ENCODE peak calls at places on chromosomes 16 and 17, in four cellular contexts. One of them, this sample, is unnamed.

GRCh38 chr17:63984651-63985386 is 12.1 kb upstream of the SCN4A start:
- DNase-seq in H9: no peak
- DNase-seq in IMR-90: peak
- DNase-seq in H1: no peak
- DNase-seq in this sample: no peak

GRCh38 chr16:10085078-10085798 is 97.0 kb downstream of the GRIN2A start:
- DNase-seq in H9: no peak
- DNase-seq in IMR-90: no peak
- DNase-seq in H1: no peak
- DNase-seq in this sample: no peak

GRCh38 chr17:925846-926245 is 53.7 kb downstream of the NXN start:
- DNase-seq in H9: no peak
- DNase-seq in IMR-90: no peak
- DNase-seq in H1: no peak
- DNase-seq in this sample: no peak

GRCh38 chr16:48950184-48950583 is 331.5 kb downstream of the CBLN1 start:
- DNase-seq in H9: no peak
- DNase-seq in IMR-90: peak
- DNase-seq in H1: no peak
- DNase-seq in this sample: no peak

GRCh38 chr17:77374170-77374936 is 233.6 kb downstream of the SEC14L1 start:
- DNase-seq in H9: peak
- DNase-seq in IMR-90: peak
- DNase-seq in H1: peak
- DNase-seq in this sample: peak

GRCh38 chr17:41049110-41049509 is 2.0 kb upstream of the KRTAP2-1 start:
- DNase-seq in H9: no peak
- DNase-seq in IMR-90: peak
- DNase-seq in H1: no peak
- DNase-seq in this sample: no peak

GRCh38 chr17:54426287-54426886 is 474.3 kb upstream of the TOM1L1 start:
- DNase-seq in H9: no peak
- DNase-seq in IMR-90: no peak
- DNase-seq in H1: no peak
- DNase-seq in this sample: peak

GRCh38 chr17:49932131-49932723 is 36.8 kb upstream of the DLX4 start:
- DNase-seq in H9: no peak
- DNase-seq in IMR-90: no peak
- DNase-seq in H1: no peak
- DNase-seq in this sample: no peak

GRCh38 chr16:57609541-57610401 is 18.7 kb upstream of the ADGRG1 start:
- DNase-seq in H9: peak
- DNase-seq in IMR-90: peak
- DNase-seq in H1: no peak
- DNase-seq in this sample: no peak

GRCh38 chr16:68280160-68280559 is 15.8 kb downstream of the SLC7A6 start:
- DNase-seq in H9: no peak
- DNase-seq in IMR-90: no peak
- DNase-seq in H1: no peak
- DNase-seq in this sample: no peak

GRCh38 chr17:61750656-61751055 is 112.7 kb downstream of the BRIP1 start:
- DNase-seq in H9: no peak
- DNase-seq in IMR-90: no peak
- DNase-seq in H1: no peak
- DNase-seq in this sample: no peak

GRCh38 chr16:89921131-89921698 is 1.9 kb upstream of the TUBB3 start:
- DNase-seq in H9: peak
- DNase-seq in IMR-90: no peak
- DNase-seq in H1: no peak
- DNase-seq in this sample: peak

GRCh38 chr16:62954144-62955032 is 918.1 kb upstream of the CDH8 start:
- DNase-seq in H9: no peak
- DNase-seq in IMR-90: no peak
- DNase-seq in H1: no peak
- DNase-seq in this sample: peak

GRCh38 chr16:48212033-48212432 is 32.1 kb upstream of the LONP2 start:
- DNase-seq in H9: no peak
- DNase-seq in IMR-90: peak
- DNase-seq in H1: no peak
- DNase-seq in this sample: peak

GRCh38 chr17:30780343-30780742 is 44.1 kb downstream of the CRLF3 start:
- DNase-seq in H9: no peak
- DNase-seq in IMR-90: no peak
- DNase-seq in H1: no peak
- DNase-seq in this sample: no peak

GRCh38 chr16:67013823-67014640 is 14.9 kb upstream of the CBFB start:
- DNase-seq in H9: peak
- DNase-seq in IMR-90: peak
- DNase-seq in H1: no peak
- DNase-seq in this sample: peak

GRCh38 chr17:82399030-82399429 is 19.1 kb upstream of the HEXD start:
- DNase-seq in H9: no peak
- DNase-seq in IMR-90: peak
- DNase-seq in H1: no peak
- DNase-seq in this sample: no peak

GRCh38 chr17:80948961-80949450 is 42.6 kb upstream of the CHMP6 start:
- DNase-seq in H9: no peak
- DNase-seq in IMR-90: no peak
- DNase-seq in H1: no peak
- DNase-seq in this sample: no peak

GRCh38 chr17:2706911-2707510 is 4.6 kb downstream of the CLUH start:
- DNase-seq in H9: no peak
- DNase-seq in IMR-90: no peak
- DNase-seq in H1: no peak
- DNase-seq in this sample: no peak

GRCh38 chr17:70332356-70332755 is 163.0 kb downstream of the KCNJ2 start:
- DNase-seq in H9: no peak
- DNase-seq in IMR-90: no peak
- DNase-seq in H1: no peak
- DNase-seq in this sample: no peak

GRCh38 chr17:20214807-20215206 is 205.6 kb downstream of the SPECC1 start:
- DNase-seq in H9: no peak
- DNase-seq in IMR-90: no peak
- DNase-seq in H1: no peak
- DNase-seq in this sample: no peak

GRCh38 chr16:67428146-67428731 is 2.7 kb upstream of the HSD11B2 start:
- DNase-seq in H9: peak
- DNase-seq in IMR-90: peak
- DNase-seq in H1: peak
- DNase-seq in this sample: peak

GRCh38 chr17:39132192-39132600 is 19.2 kb downstream of the PLXDC1 start:
- DNase-seq in H9: no peak
- DNase-seq in IMR-90: peak
- DNase-seq in H1: no peak
- DNase-seq in this sample: peak

GRCh38 chr16:75228143-75228976 is 9.6 kb downstream of the CTRB1 start:
- DNase-seq in H9: no peak
- DNase-seq in IMR-90: no peak
- DNase-seq in H1: no peak
- DNase-seq in this sample: no peak

GRCh38 chr16:75226550-75227360 is 8.0 kb downstream of the CTRB1 start:
- DNase-seq in H9: peak
- DNase-seq in IMR-90: no peak
- DNase-seq in H1: no peak
- DNase-seq in this sample: no peak

GRCh38 chr16:75229172-75230031 is 10.6 kb downstream of the CTRB1 start:
- DNase-seq in H9: no peak
- DNase-seq in IMR-90: no peak
- DNase-seq in H1: no peak
- DNase-seq in this sample: no peak

GRCh38 chr16:75225678-75226515 is 7.1 kb downstream of the CTRB1 start:
- DNase-seq in H9: peak
- DNase-seq in IMR-90: no peak
- DNase-seq in H1: no peak
- DNase-seq in this sample: no peak

DNA sequence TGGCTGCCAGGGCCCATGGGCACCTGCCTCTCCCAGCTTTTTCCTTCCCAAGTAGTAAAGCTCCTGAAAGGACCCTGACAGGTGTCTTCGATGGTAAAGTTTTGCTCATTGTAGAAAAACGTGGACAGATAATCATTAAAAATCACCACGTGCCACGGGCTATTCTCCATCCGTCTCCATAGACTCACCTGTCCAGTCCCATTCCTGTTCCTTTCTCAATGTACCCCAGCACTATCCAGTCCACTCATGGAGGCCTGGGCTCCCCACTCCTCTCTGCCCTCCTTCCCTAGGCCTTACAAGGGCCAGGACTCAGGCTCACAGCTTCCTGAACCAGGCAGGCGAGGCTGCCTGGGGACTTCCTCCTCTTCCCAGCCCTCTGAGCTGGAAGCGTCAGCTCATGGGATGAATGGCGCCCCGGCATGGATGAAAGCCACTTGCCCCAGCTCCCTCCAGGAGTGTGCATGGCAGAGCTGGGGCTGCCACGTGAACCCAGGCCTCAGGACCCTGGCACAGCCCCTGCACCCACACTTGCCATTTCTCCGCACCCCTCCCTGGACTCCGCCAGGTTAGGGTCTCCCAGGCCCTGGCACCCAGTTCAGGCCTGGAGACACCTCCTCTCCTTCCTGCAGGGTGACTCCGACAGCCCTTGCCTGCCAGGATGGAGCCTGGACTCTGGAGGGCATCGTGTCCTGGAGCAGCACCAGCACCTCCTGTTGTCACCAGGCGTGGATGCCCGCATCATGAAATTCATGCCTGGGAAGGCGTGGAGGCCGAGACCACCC is 8.8 kb downstream of the CTRB1 start:
- DNase-seq in H9: no peak
- DNase-seq in IMR-90: no peak
- DNase-seq in H1: no peak
- DNase-seq in this sample: no peak
- H4K5ac ChIP-seq in H9: no peak
- H4K5ac ChIP-seq in IMR-90: no peak
- H4K5ac ChIP-seq in H1: no peak
- H4K5ac ChIP-seq in this sample: no peak

GRCh38 chr17:17710728-17711541 is 29.7 kb downstream of the RAI1 start:
- DNase-seq in H9: peak
- DNase-seq in IMR-90: peak
- DNase-seq in H1: no peak
- DNase-seq in this sample: peak
- H2BK5ac ChIP-seq in H9: no peak
- H2BK5ac ChIP-seq in IMR-90: peak
- H2BK5ac ChIP-seq in H1: peak
- H2BK5ac ChIP-seq in this sample: no peak

GRCh38 chr16:88866151-88866920 is at the start of gene PABPN1L:
- DNase-seq in H9: no peak
- DNase-seq in IMR-90: no peak
- DNase-seq in H1: no peak
- DNase-seq in this sample: no peak

GRCh38 chr16:88864521-88864920 is 1.9 kb downstream of the PABPN1L start:
- DNase-seq in H9: no peak
- DNase-seq in IMR-90: no peak
- DNase-seq in H1: no peak
- DNase-seq in this sample: no peak

GRCh38 chr16:88864099-88864498 is 2.4 kb downstream of the PABPN1L start:
- DNase-seq in H9: no peak
- DNase-seq in IMR-90: no peak
- DNase-seq in H1: no peak
- DNase-seq in this sample: no peak

GRCh38 chr16:88865742-88866141 is 718 bp downstream of the PABPN1L start:
- DNase-seq in H9: no peak
- DNase-seq in IMR-90: no peak
- DNase-seq in H1: no peak
- DNase-seq in this sample: no peak

GRCh38 chr16:88865310-88865709 is 1.1 kb downstream of the PABPN1L start:
- DNase-seq in H9: no peak
- DNase-seq in IMR-90: no peak
- DNase-seq in H1: no peak
- DNase-seq in this sample: no peak
- H3K4me2 ChIP-seq in H9: no peak
- H3K4me2 ChIP-seq in IMR-90: no peak
- H3K4me2 ChIP-seq in H1: no peak
- H3K4me2 ChIP-seq in this sample: no peak

DNA sequence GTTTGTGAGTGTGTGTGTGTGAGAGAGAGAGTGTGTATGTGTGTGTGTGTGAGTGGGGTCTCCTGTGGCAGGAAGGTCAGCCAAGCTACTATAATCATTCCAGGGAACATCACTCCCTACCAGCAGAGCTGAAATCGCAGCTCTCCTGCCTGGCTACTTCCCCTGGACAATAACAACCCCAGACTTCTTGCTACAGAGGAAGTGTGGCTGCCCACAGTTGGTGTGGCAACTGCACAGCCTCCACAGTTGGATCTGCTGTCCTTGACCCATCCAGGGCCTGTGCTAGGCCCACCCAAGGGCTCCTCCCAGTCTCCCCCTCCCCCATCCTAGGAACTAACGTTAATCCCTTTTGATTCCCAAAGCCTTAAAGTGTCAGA is 1.5 kb downstream of the SLC13A5 start:
- DNase-seq in H9: no peak
- DNase-seq in IMR-90: no peak
- DNase-seq in H1: no peak
- DNase-seq in this sample: no peak
- H4K5ac ChIP-seq in H9: no peak
- H4K5ac ChIP-seq in IMR-90: no peak
- H4K5ac ChIP-seq in H1: no peak
- H4K5ac ChIP-seq in this sample: no peak

GRCh38 chr17:72536788-72537187 is 416.0 kb downstream of the SOX9 start:
- DNase-seq in H9: no peak
- DNase-seq in IMR-90: no peak
- DNase-seq in H1: no peak
- DNase-seq in this sample: no peak
- H2BK5ac ChIP-seq in H9: no peak
- H2BK5ac ChIP-seq in IMR-90: no peak
- H2BK5ac ChIP-seq in H1: no peak
- H2BK5ac ChIP-seq in this sample: no peak

DNA sequence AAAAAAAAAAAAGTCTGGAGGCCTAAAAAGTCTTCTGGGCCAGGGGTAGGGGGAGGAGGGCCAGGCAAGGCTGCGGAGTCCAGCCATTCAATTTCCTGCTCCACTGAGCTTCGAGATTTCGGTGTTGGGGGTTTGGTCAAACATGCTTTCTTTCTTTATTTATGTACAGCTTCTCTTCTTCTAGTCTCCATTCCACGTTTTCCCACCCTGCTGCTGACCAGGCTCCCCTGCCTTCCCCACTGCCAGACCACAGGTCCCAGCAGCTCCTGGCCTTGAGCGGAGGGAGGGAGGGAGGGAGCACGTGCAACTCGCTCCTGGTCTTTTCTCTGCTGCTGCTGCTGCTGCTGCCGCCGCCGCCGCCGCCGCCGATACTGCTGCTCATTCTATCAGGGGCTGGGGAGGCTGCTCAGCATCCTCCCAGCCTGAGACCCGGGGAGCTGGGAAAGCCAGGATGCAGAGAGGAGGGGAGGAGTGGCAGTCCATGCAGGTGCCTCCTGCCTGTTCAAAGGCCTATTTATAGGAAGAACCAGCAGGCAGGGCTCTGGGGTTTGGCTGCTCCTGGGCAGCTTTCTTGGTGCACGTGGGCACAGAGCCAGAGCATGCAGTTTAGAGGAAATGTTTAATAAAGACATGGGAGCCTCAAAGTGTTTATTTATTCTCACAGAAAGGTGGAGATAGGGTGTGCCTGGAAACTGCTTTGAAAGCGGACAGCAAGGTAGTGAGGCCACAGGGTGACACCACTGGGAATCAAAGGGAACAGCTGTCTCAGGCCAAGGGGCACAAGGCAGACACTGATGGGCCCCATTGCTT is 23.4 kb upstream of the ZFHX3 start:
- DNase-seq in H9: peak
- DNase-seq in IMR-90: no peak
- DNase-seq in H1: no peak
- DNase-seq in this sample: peak
- H3K4me2 ChIP-seq in H9: peak
- H3K4me2 ChIP-seq in IMR-90: peak
- H3K4me2 ChIP-seq in H1: peak
- H3K4me2 ChIP-seq in this sample: peak